ENCODE peak calls at places on chromosome 5, in eight cellular contexts. C is GM12865, G is fibroblast of lung, F is foreskin fibroblast, B is A549, X is stomach, S is BE2C, P is MM.1S. I is an unnamed sample.

GRCh38 chr5:93964421-93964820 is 223.0 kb upstream of the POU5F2 start:
- DNase-seq in C (no peak), G (no peak), F (no peak), B (no peak), X (no peak), S (no peak), P (no peak), I (no peak)

GRCh38 chr5:113495402-113495801 is 7.1 kb upstream of the MCC start:
- DNase-seq in C (no peak), G (peak; percentile 30), F (peak; percentile 63), B (no peak), X (no peak), S (no peak), P (no peak), I (no peak)

GRCh38 chr5:97797994-97798451 is 615.0 kb upstream of the RIOK2 start:
- DNase-seq in C (no peak), G (peak; percentile 40), F (no peak), B (no peak), X (no peak), S (no peak), P (no peak), I (no peak)

GRCh38 chr5:62043289-62044274 is 262.4 kb upstream of the KIF2A start:
- DNase-seq in C (no peak), G (no peak), F (no peak), B (no peak), X (no peak), S (no peak), P (no peak), I (no peak)

GRCh38 chr5:106380736-106381135 is 1290.0 kb downstream of the EFNA5 start:
- DNase-seq in C (no peak), G (peak; percentile 85), F (peak; percentile 70), B (no peak), X (no peak), S (no peak), P (no peak), I (no peak)

GRCh38 chr5:39547548-39548154 is 122.9 kb upstream of the DAB2 start:
- DNase-seq in C (peak; percentile 21), G (peak; percentile 63), F (peak; percentile 78), B (peak; percentile 49), X (no peak), S (peak; percentile 6), P (peak; percentile 69), I (no peak)

GRCh38 chr5:139377226-139377625 is 5.9 kb downstream of the SLC23A1 start:
- DNase-seq in C (no peak), G (no peak), F (no peak), B (no peak), X (no peak), S (no peak), P (no peak), I (peak; percentile 19)

GRCh38 chr5:42621242-42621641 is 135.4 kb upstream of the CCDC152 start:
- DNase-seq in C (peak; percentile 13), G (no peak), F (peak; percentile 15), B (no peak), X (no peak), S (no peak), P (no peak), I (no peak)

GRCh38 chr5:34632805-34633414 is 23.2 kb upstream of the RAI14 start:
- DNase-seq in C (no peak), G (peak; percentile 29), F (no peak), B (no peak), X (no peak), S (no peak), P (no peak), I (no peak)

GRCh38 chr5:158943057-158943456 is 156.7 kb downstream of the EBF1 start:
- DNase-seq in C (peak; percentile 24), G (peak; percentile 88), F (peak; percentile 93), B (peak; percentile 92), X (no peak), S (no peak), P (no peak), I (no peak)

GRCh38 chr5:51279983-51280382 is 103.3 kb upstream of the ISL1 start:
- DNase-seq in C (no peak), G (no peak), F (peak; percentile 1), B (no peak), X (no peak), S (peak; percentile 80), P (no peak), I (no peak)

GRCh38 chr5:147216552-147217154 is 18.2 kb upstream of the STK32A start:
- DNase-seq in C (peak; percentile 5), G (peak; percentile 30), F (no peak), B (no peak), X (no peak), S (no peak), P (peak; percentile 74), I (no peak)

GRCh38 chr5:5270958-5271605 is 131.0 kb downstream of the ADAMTS16 start:
- DNase-seq in C (no peak), G (peak; percentile 96), F (peak; percentile 86), B (peak; percentile 82), X (peak; percentile 72), S (peak; percentile 96), P (no peak), I (peak; percentile 84)

GRCh38 chr5:137142371-137143243 is 356.5 kb downstream of the SPOCK1 start:
- DNase-seq in C (no peak), G (peak; percentile 99), F (peak; percentile 95), B (no peak), X (no peak), S (no peak), P (no peak), I (no peak)

DNA sequence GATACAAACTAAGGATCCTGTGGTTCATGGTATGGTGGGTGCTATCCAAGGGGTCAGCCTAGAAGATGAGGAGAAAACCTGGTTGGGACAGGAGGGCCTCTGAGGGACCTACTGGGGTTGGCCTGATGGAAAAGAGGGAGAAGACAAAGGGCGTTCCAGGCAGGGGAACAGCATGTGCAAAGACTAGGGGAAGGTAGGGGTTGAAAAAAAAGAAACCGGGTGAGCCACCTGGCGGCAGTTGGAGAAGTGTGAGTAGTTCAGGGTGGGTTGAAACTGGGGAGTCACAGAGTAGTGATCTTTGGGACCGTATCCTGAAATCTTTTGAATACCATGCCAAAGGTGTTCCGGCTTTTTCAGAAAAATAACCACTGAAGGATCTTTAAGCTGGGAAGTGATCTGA is 8.7 kb upstream of the GABRP start:
- DNase-seq in C (no peak), G (no peak), F (no peak), B (no peak), X (no peak), S (no peak), P (no peak), I (no peak)
- TF ChIP-seq CTCF in C (no peak), G (no peak), F (no peak), B (no peak), X (no peak), S (no peak), P (no peak), I (no peak)

GRCh38 chr5:14156611-14157493 is 13.7 kb downstream of the TRIO start:
- DNase-seq in C (peak; percentile 83), G (peak; percentile 99), F (peak; percentile 94), B (peak; percentile 70), X (no peak), S (peak; percentile 53), P (no peak), I (no peak)
- H3K4me3 ChIP-seq in C (peak overlapping the region; percentile 65), G (peak overlapping the region; percentile 47), F (peak overlapping the region; percentile 21), B (peak overlapping the region; percentile 30), X (peak overlapping the region; percentile 14), S (peak overlapping the region; percentile 23), P (no peak overlapping the region), I (peak overlapping the region; percentile 1)

DNA sequence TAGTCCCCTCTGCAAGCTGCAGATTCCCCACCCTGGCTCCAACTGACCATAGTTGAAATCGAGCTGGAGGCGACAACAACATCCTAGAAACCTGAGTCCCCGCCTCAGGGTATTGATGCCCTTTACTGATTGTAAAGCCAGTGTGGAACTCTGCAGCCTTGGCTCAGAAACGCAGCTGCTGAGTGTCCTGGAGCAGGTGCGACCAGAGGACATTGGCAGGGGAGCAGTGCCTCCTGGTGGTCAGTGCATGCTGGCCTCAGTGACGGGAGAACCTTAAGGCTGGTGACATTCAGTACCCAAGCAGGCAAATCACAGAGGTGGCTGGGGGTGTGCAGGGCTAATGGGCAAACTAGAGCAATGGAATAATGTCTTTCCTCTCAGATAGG is 20.4 kb upstream of the ZNF354B start:
- DNase-seq in C (no peak), G (no peak), F (no peak), B (no peak), X (peak; percentile 66), S (peak; percentile 58), P (no peak), I (peak; percentile 87)
- TF ChIP-seq CTCF in C (no peak), G (peak; percentile 22), F (no peak), B (no peak), X (no peak), S (peak; percentile 57), P (peak; percentile 42), I (peak; percentile 60)

GRCh38 chr5:1893754-1894153 is 11.0 kb upstream of the IRX4 start:
- DNase-seq in C (no peak), G (no peak), F (no peak), B (no peak), X (no peak), S (peak; percentile 1), P (no peak), I (no peak)

GRCh38 chr5:1892211-1892610 is 9.5 kb upstream of the IRX4 start:
- DNase-seq in C (no peak), G (no peak), F (no peak), B (no peak), X (no peak), S (no peak), P (no peak), I (no peak)

GRCh38 chr5:1895771-1896420 is 13.2 kb upstream of the IRX4 start:
- DNase-seq in C (no peak), G (no peak), F (no peak), B (no peak), X (no peak), S (peak; percentile 1), P (no peak), I (no peak)

GRCh38 chr5:1892685-1893445 is 10.1 kb upstream of the IRX4 start:
- DNase-seq in C (no peak), G (no peak), F (no peak), B (no peak), X (no peak), S (peak; percentile 1), P (no peak), I (no peak)

GRCh38 chr5:1894243-1894642 is 11.5 kb upstream of the IRX4 start:
- DNase-seq in C (no peak), G (no peak), F (no peak), B (no peak), X (no peak), S (no peak), P (no peak), I (no peak)
- H3K4me3 ChIP-seq in C (no peak overlapping the region), G (no peak overlapping the region), F (no peak overlapping the region), B (no peak overlapping the region), X (no peak overlapping the region), S (no peak overlapping the region), P (no peak overlapping the region), I (no peak overlapping the region)

I was measured in upper lobe of right lung.